ENCODE peak calls at places on chromosomes 7 and 10, in seven cellular contexts. I, X, D, H, O, B and E are unnamed samples.

GRCh38 chr7:42661312-42661711 is 250.6 kb downstream of the C7orf25 start:
- DNase-seq in I (no peak), X (no peak), D (no peak), H (peak; percentile 83), O (no peak), B (no peak), E (no peak)

GRCh38 chr7:1056006-1056784 is 11.8 kb downstream of the GPR146 start:
- DNase-seq in I (no peak), X (no peak), D (no peak), H (no peak), O (peak; percentile 57), B (peak; percentile 79), E (no peak)

GRCh38 chr7:141663081-141663510 is 38.9 kb downstream of the DENND11 start:
- DNase-seq in I (no peak), X (no peak), D (no peak), H (no peak), O (peak; percentile 48), B (no peak), E (no peak)

GRCh38 chr7:83672157-83672556 is 23.2 kb upstream of the SEMA3E start:
- DNase-seq in I (no peak), X (no peak), D (no peak), H (no peak), O (no peak), B (no peak), E (no peak)

GRCh38 chr7:2474813-2475677 is 1.2 kb downstream of the GRIFIN start:
- DNase-seq in I (no peak), X (no peak), D (no peak), H (no peak), O (no peak), B (no peak), E (no peak)

GRCh38 chr7:138015096-138015495 is 13.2 kb upstream of the CREB3L2 start:
- DNase-seq in I (no peak), X (no peak), D (no peak), H (no peak), O (no peak), B (no peak), E (no peak)

GRCh38 chr10:111093741-111094380 is 17.0 kb downstream of the ADRA2A start:
- DNase-seq in I (no peak), X (no peak), D (no peak), H (no peak), O (no peak), B (no peak), E (no peak)

GRCh38 chr10:792792-793100 is 103.3 kb upstream of the DIP2C start:
- DNase-seq in I (peak; percentile 58), X (no peak), D (no peak), H (peak; percentile 70), O (no peak), B (no peak), E (no peak)

GRCh38 chr10:97623277-97623676 is 10.0 kb downstream of the MORN4 start:
- DNase-seq in I (no peak), X (no peak), D (no peak), H (no peak), O (no peak), B (no peak), E (no peak)

GRCh38 chr7:40221836-40222235 is 87.0 kb downstream of the SUGCT start:
- DNase-seq in I (peak; percentile 70), X (no peak), D (no peak), H (peak; percentile 92), O (no peak), B (no peak), E (no peak)

GRCh38 chr7:641269-641671 is 85.2 kb upstream of the DNAAF5 start:
- DNase-seq in I (no peak), X (no peak), D (no peak), H (no peak), O (no peak), B (no peak), E (no peak)

GRCh38 chr10:59991661-59992060 is 85.3 kb upstream of the CCDC6 start:
- DNase-seq in I (no peak), X (no peak), D (no peak), H (no peak), O (peak; percentile 83), B (peak; percentile 74), E (no peak)

GRCh38 chr10:18238875-18239485 is 98.8 kb downstream of the CACNB2 start:
- DNase-seq in I (peak; percentile 39), X (no peak), D (no peak), H (peak; percentile 82), O (no peak), B (no peak), E (no peak)

GRCh38 chr10:7702288-7702812 is 766 bp upstream of the ITIH2 start:
- DNase-seq in I (no peak), X (no peak), D (no peak), H (no peak), O (no peak), B (no peak), E (no peak)

GRCh38 chr10:14156101-14156500 is 174.6 kb downstream of the FRMD4A start:
- DNase-seq in I (no peak), X (no peak), D (no peak), H (no peak), O (no peak), B (no peak), E (no peak)

GRCh38 chr10:79162861-79163662 is 94.3 kb downstream of the ZMIZ1 start:
- DNase-seq in I (no peak), X (no peak), D (no peak), H (no peak), O (no peak), B (no peak), E (no peak)

GRCh38 chr10:69656719-69657269 is 26.7 kb downstream of the FAM241B start:
- DNase-seq in I (no peak), X (no peak), D (no peak), H (no peak), O (no peak), B (no peak), E (no peak)